ENCODE peak calls at places on chromosomes 11 and 22, in nine cellular contexts. B is suprapubic skin, X is GM23248, M is hepatocyte, W is left ventricle myocardium inferior, C is lower lobe of right lung, S is neural progenitor cell, Y is fibroblast of lung, L is ovary. I is an unnamed sample.

GRCh38 chr11:126465573-126466287 is 110.2 kb downstream of the ST3GAL4 start:
- DNase-seq in B (no peak), X (peak; percentile 40), M (no peak), L (no peak), S (no peak), C (no peak), W (no peak), Y (no peak), I (no peak)

GRCh38 chr22:33337524-33337923 is 279.3 kb upstream of the SYN3 start:
- DNase-seq in Y (no peak), W (no peak), S (no peak), B (no peak), L (no peak), C (peak; percentile 50), X (no peak), M (peak; percentile 34), I (no peak)

GRCh38 chr11:76185931-76186401 is 20.3 kb downstream of the WNT11 start:
- DNase-seq in X (peak; percentile 16), W (peak; percentile 40), Y (no peak), C (no peak), L (peak; percentile 93), S (no peak), B (peak; percentile 80), M (peak; percentile 58), I (peak; percentile 79)

GRCh38 chr11:66637557-66638176 is 836 bp upstream of the RBM4 start:
- DNase-seq in C (no peak), W (no peak), B (no peak), L (no peak), X (peak; percentile 47), S (peak; percentile 56), Y (no peak), M (no peak), I (no peak)

GRCh38 chr11:65225284-65226102 is 36.3 kb upstream of the POLA2 start:
- DNase-seq in L (peak; percentile 53), S (peak; percentile 81), X (peak; percentile 85), C (peak; percentile 73), W (peak; percentile 58), B (peak; percentile 85), Y (peak; percentile 58), M (peak; percentile 78), I (peak; percentile 72)

GRCh38 chr22:25763239-25763777 is 21.3 kb downstream of the MYO18B start:
- DNase-seq in Y (peak; percentile 27), X (peak; percentile 9), M (no peak), B (no peak), C (no peak), L (no peak), S (no peak), W (no peak), I (no peak)

GRCh38 chr11:64044730-64045386 is 9.1 kb downstream of the FLRT1 start:
- DNase-seq in X (no peak), B (no peak), C (no peak), W (no peak), S (no peak), Y (no peak), M (no peak), L (no peak), I (no peak)

GRCh38 chr11:17563248-17563647 is 16.2 kb downstream of the OTOG start:
- DNase-seq in Y (no peak), W (no peak), S (peak; percentile 37), L (no peak), C (no peak), X (peak; percentile 10), M (no peak), B (no peak), I (no peak)

GRCh38 chr11:129785383-129786111 is 30.1 kb upstream of the TMEM45B start:
- DNase-seq in M (no peak), L (no peak), W (no peak), Y (peak; percentile 5), X (peak; percentile 34), C (no peak), B (no peak), S (no peak), I (no peak)

GRCh38 chr11:22163394-22163797 is 29.5 kb upstream of the ANO5 start:
- DNase-seq in C (peak; percentile 56), Y (no peak), X (peak; percentile 15), M (no peak), L (no peak), W (no peak), S (no peak), B (no peak), I (no peak)

GRCh38 chr11:68714047-68714856 is 29.9 kb downstream of the GAL start:
- DNase-seq in Y (no peak), B (no peak), L (no peak), X (no peak), S (peak; percentile 58), C (no peak), W (no peak), M (no peak), I (no peak)

GRCh38 chr11:128525411-128526243 is 61.7 kb downstream of the ETS1 start:
- DNase-seq in B (no peak), M (no peak), W (no peak), S (peak; percentile 60), Y (peak; percentile 92), C (no peak), X (peak; percentile 70), L (no peak), I (no peak)

GRCh38 chr11:36372101-36372767 is 76.1 kb downstream of the PRR5L start:
- DNase-seq in W (no peak), B (no peak), S (no peak), C (no peak), Y (peak; percentile 97), M (no peak), X (peak; percentile 84), L (no peak), I (no peak)

GRCh38 chr22:44586337-44586990 is 88.4 kb upstream of the RTL6 start:
- DNase-seq in L (no peak), B (peak; percentile 53), X (no peak), C (peak; percentile 39), M (no peak), S (no peak), Y (no peak), W (peak; percentile 2), I (no peak)

GRCh38 chr11:57214087-57214395 is 23.0 kb downstream of the APLNR start:
- DNase-seq in B (no peak), M (peak; percentile 17), X (peak; percentile 26), L (no peak), Y (peak; percentile 67), C (no peak), W (no peak), S (peak; percentile 39), I (no peak)

GRCh38 chr22:39524753-39525657 is 4.6 kb downstream of the ATF4 start:
- DNase-seq in Y (no peak), C (peak; percentile 40), S (no peak), W (no peak), L (no peak), B (no peak), X (no peak), M (no peak), I (no peak)

GRCh38 chr22:39522567-39523300 is 2.4 kb downstream of the ATF4 start:
- DNase-seq in C (peak; percentile 28), B (no peak), M (no peak), W (no peak), Y (peak; percentile 67), L (no peak), X (peak; percentile 92), S (peak; percentile 23), I (no peak)

GRCh38 chr22:39526736-39527171 is 5.8 kb downstream of the RPS19BP1 start:
- DNase-seq in X (no peak), M (no peak), B (no peak), C (peak; percentile 57), S (peak; percentile 25), L (no peak), Y (no peak), W (no peak), I (no peak)

GRCh38 chr22:39525658-39525975 is 5.3 kb downstream of the ATF4 start:
- DNase-seq in C (peak; percentile 38), L (no peak), Y (no peak), S (no peak), W (no peak), B (no peak), X (no peak), M (no peak), I (no peak)

DNA sequence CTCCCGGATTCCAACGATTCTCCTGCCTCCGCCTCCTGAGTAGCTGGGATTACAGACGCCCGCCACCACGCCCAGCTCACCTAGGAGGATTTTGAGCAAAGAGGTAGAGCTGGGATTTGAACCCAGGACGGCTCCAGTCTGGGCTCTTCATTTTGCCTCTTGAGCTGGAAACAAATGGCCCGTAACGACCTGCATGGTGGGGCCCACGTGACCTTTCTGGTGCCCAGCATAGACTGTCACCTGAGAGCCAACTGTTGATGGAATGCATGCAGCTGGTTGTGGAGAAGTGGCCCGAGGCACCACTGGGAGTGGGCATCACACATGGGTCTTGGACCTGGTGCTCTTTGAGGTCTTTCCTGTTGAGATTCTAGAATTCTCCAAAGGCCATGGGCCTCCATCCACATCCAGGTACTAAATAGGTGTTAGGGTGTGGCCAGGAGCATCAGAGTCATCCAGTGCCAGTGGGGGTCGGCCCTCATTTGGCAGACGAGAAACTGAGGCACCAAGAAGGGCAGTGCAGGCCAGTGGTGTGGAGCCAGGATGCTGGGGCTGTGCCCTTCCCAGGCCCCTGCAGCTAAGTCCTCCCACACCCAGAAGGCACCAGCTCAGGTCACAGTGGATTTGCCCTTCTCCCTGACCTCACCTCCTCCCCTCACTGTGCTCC is 3.9 kb downstream of the ATF4 start:
- DNase-seq in W (no peak), X (peak; percentile 39), M (no peak), C (peak; percentile 42), Y (no peak), L (no peak), B (no peak), S (no peak), I (no peak)
- H3K4me1 ChIP-seq in W (peaks cover 82% of the 10 kb centered on the region), X (peaks cover 6% of the 10 kb centered on the region), M (peaks cover 32% of the 10 kb centered on the region), C (peaks cover 78% of the 10 kb centered on the region), Y (peaks cover 8% of the 10 kb centered on the region), L (peaks cover 16% of the 10 kb centered on the region), B (peaks cover 68% of the 10 kb centered on the region), S (peaks cover 16% of the 10 kb centered on the region), I (peaks cover 70% of the 10 kb centered on the region)

DNA sequence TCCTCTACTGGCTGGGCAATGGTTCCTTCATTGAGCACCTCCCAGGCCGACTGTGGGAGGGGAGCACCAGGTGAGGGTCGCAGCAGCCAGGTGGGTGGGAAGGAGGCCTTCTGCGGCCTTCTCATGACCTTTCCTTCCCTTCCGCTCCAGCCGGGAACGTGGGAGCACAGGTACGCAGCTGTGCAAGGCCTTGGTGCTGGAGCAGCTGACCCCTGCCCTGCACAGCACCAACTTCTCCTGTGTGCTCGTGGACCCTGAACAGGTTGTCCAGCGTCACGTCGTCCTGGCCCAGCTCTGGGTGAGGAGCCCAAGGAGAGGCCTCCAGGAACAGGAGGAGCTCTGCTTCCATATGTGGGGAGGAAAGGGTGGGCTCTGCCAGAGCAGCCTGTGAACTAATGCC is 2.5 kb downstream of the IL18BP start:
- DNase-seq in Y (no peak), L (no peak), M (no peak), S (no peak), B (peak; percentile 61), W (no peak), X (no peak), C (no peak), I (no peak)
- H3K27ac ChIP-seq in Y (no peak overlapping the region), L (no peak overlapping the region), M (no peak overlapping the region), S (no peak overlapping the region), B (no peak overlapping the region), W (no peak overlapping the region), X (no peak overlapping the region), C (peak overlapping the region; percentile 11), I (no peak overlapping the region)

GRCh38 chr11:125404136-125404810 is 91.8 kb downstream of the FEZ1 start:
- DNase-seq in B (peak; percentile 50), X (no peak), Y (no peak), S (peak; percentile 92), W (no peak), L (no peak), M (peak; percentile 19), C (no peak), I (no peak)
- H3K4me3 ChIP-seq in B (no peak overlapping the region), X (no peak overlapping the region), Y (no peak overlapping the region), S (no peak overlapping the region), W (peak overlapping the region; percentile 34), L (no peak overlapping the region), M (no peak overlapping the region), C (no peak overlapping the region), I (no peak overlapping the region)

GRCh38 chr22:40041738-40042137 is 47.0 kb downstream of the FAM83F start:
- DNase-seq in B (no peak), Y (no peak), W (no peak), L (no peak), S (no peak), M (no peak), C (no peak), X (no peak), I (no peak)
- H3K4me1 ChIP-seq in B (peaks cover 60% of the 10 kb centered on the region), Y (peaks cover 5% of the 10 kb centered on the region), W (peaks cover 53% of the 10 kb centered on the region), L (no peaks in the 10 kb centered on the region), S (peaks cover 7% of the 10 kb centered on the region), M (peaks cover 15% of the 10 kb centered on the region), C (peaks cover 51% of the 10 kb centered on the region), X (peaks cover 20% of the 10 kb centered on the region), I (no peaks in the 10 kb centered on the region)